ENCODE peak calls at places on chromosomes 13 and 19, in five cellular contexts. V is Peyer's patch, C is endothelial cell of umbilical vein, N is right lobe of liver, S is upper lobe of right lung. U is an unnamed sample. For H3K4me1 and H3K9me3, the result is how much of the 10 kb centered on the place peaks cover.

GRCh38 chr13:79775830-79776229 is 294.9 kb downstream of the NDFIP2 start:
- DNase-seq in V (peak), S (no peak), C (peak), N (no peak), U (peak)

GRCh38 chr13:57638147-57638890 is 6.8 kb downstream of the PCDH17 start:
- DNase-seq in N (no peak), V (no peak), S (no peak), C (no peak), U (no peak)

GRCh38 chr19:15779756-15780476 is 7.5 kb upstream of the OR10H5 start:
- DNase-seq in V (peak), C (no peak), S (no peak), N (peak), U (peak)

GRCh38 chr13:112134150-112135075 is 67.5 kb downstream of the SOX1 start:
- DNase-seq in S (peak), N (no peak), V (no peak), C (no peak), U (no peak)

GRCh38 chr19:3253270-3253669 is 28.8 kb downstream of the CELF5 start:
- DNase-seq in C (no peak), S (no peak), V (no peak), N (no peak), U (no peak)

GRCh38 chr19:2376784-2377519 is 16.9 kb downstream of the TMPRSS9 start:
- DNase-seq in S (no peak), C (no peak), N (no peak), V (no peak), U (no peak)

GRCh38 chr13:46622013-46622917 is 69.3 kb downstream of the LRCH1 start:
- DNase-seq in N (no peak), V (no peak), C (no peak), S (no peak), U (no peak)

GRCh38 chr13:49295231-49295630 is 47.5 kb downstream of the CDADC1 start:
- DNase-seq in C (no peak), S (no peak), N (no peak), V (no peak), U (no peak)

GRCh38 chr13:114148521-114148855 is 16.1 kb upstream of the RASA3 start:
- DNase-seq in C (no peak), S (peak), V (peak), N (peak), U (no peak)

GRCh38 chr13:39656325-39656677 is 839 bp downstream of the COG6 start:
- DNase-seq in N (no peak), S (no peak), V (no peak), C (no peak), U (no peak)

GRCh38 chr13:80469841-80470378 is 129.0 kb upstream of the SPRY2 start:
- DNase-seq in V (peak), N (no peak), C (peak), S (no peak), U (peak)

GRCh38 chr19:8552810-8553209 is 24.4 kb downstream of the MYO1F start:
- DNase-seq in C (no peak), S (no peak), N (no peak), V (no peak), U (no peak)

GRCh38 chr13:98549728-98550317 is 27.1 kb downstream of the STK24 start:
- DNase-seq in S (no peak), C (no peak), N (no peak), V (peak), U (no peak)

GRCh38 chr13:106087201-106087600 is 448.3 kb downstream of the EFNB2 start:
- DNase-seq in N (no peak), S (no peak), C (no peak), V (peak), U (no peak)

GRCh38 chr19:33610588-33610987 is 11.2 kb upstream of the CHST8 start:
- DNase-seq in S (no peak), V (no peak), N (no peak), C (no peak), U (no peak)

GRCh38 chr13:21673592-21674270 is 2.9 kb downstream of the FGF9 start:
- DNase-seq in V (peak), N (peak), S (peak), C (peak), U (no peak)

GRCh38 chr19:52786078-52786463 is 520 bp downstream of the ZNF600 start:
- DNase-seq in C (peak), V (peak), N (peak), S (peak), U (peak)

GRCh38 chr13:50850445-50850844 is 7.0 kb upstream of the DLEU7 start:
- DNase-seq in N (no peak), V (no peak), C (no peak), S (no peak), U (no peak)

GRCh38 chr13:20565120-20565736 is 1.7 kb upstream of the IFT88 start:
- DNase-seq in V (no peak), S (no peak), N (no peak), C (peak), U (peak)

GRCh38 chr19:50819636-50820035 is 4.0 kb downstream of the KLK1 start:
- DNase-seq in C (no peak), S (no peak), V (no peak), N (no peak), U (no peak)

GRCh38 chr19:29404015-29404414 is 121.8 kb upstream of the VSTM2B start:
- DNase-seq in V (no peak), C (no peak), S (no peak), N (no peak), U (no peak)

GRCh38 chr13:110294146-110294545 is 12.8 kb downstream of the COL4A1 start:
- DNase-seq in V (peak), S (no peak), N (no peak), C (no peak), U (no peak)

GRCh38 chr13:49711218-49711863 is 20.1 kb upstream of the EBPL start:
- DNase-seq in C (peak), N (no peak), S (no peak), V (no peak), U (no peak)

GRCh38 chr19:676343-677105 is at the start of gene FSTL3:
- DNase-seq in S (no peak), N (no peak), V (no peak), C (no peak), U (peak)

GRCh38 chr13:39952244-39953233 is 297.1 kb downstream of the COG6 start:
- DNase-seq in N (no peak), S (no peak), C (peak), V (no peak), U (no peak)

GRCh38 chr13:72648513-72649065 is 78.8 kb downstream of the MZT1 start:
- DNase-seq in S (no peak), C (no peak), V (no peak), N (no peak), U (no peak)

GRCh38 chr19:48393196-48393558 is 291 bp upstream of the GRIN2D start:
- DNase-seq in V (no peak), N (no peak), S (no peak), C (no peak), U (no peak)

GRCh38 chr19:29389495-29389894 is 136.3 kb upstream of the VSTM2B start:
- DNase-seq in V (no peak), C (no peak), S (no peak), N (no peak), U (no peak)

GRCh38 chr19:1147934-1148549 is 26.0 kb downstream of the SBNO2 start:
- DNase-seq in S (no peak), C (no peak), V (no peak), N (no peak), U (no peak)

GRCh38 chr19:44889830-44890365 is 1.2 kb upstream of the TOMM40 start:
- DNase-seq in N (no peak), V (no peak), S (no peak), C (no peak), U (no peak)

GRCh38 chr13:99992912-99993311 is 11.3 kb downstream of the ZIC2 start:
- DNase-seq in V (no peak), N (no peak), S (no peak), C (no peak), U (peak)

GRCh38 chr13:29624997-29625396 is 29.5 kb upstream of the SLC7A1 start:
- DNase-seq in C (no peak), S (no peak), V (no peak), N (no peak), U (no peak)

GRCh38 chr19:7351861-7352260 is 3.1 kb downstream of the ARHGEF18 start:
- DNase-seq in N (no peak), V (no peak), S (no peak), C (no peak), U (no peak)
- H3K4me1 ChIP-seq in N (under half), V (under half), S (under half), C (under half), U (under half)

GRCh38 chr19:12886943-12887747 is at the start of gene KLF1:
- DNase-seq in V (no peak), S (no peak), C (no peak), N (no peak), U (no peak)
- H3K27ac ChIP-seq in V (peak), S (no peak), C (no peak), N (no peak), U (no peak)

DNA sequence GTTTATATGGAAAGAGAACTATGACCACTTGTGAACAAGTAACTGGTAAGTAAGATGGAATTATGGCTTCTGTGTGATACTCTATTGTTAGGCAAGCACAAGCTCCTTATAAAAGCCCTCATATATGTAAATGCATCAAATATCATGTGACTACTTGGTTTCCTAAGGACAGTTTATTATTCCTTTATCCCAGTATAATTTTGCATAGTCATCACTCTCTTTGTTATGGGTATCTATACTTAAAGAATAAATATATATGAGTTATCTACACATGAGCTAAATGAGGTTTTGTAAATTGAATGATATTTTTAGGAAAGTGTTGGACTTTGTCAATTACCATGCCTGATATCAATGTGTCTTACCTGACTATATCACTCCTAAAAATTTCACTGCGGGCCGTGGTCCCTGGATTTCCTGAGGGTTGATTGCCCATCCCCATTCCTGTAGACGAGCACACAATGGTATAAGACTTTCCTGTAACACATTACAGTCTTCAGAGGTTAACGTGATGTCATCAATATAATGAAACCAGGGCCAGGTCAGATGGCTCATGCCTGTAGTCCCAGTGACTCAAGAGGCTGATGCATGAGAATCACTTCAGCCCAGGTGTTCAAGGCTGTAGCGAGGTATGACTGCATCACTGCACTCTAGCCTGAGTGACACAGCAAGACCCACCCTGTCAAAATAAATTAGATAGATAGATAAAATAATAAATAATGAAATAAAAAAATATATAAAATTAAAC is 20.7 kb downstream of the ZNF844 start:
- DNase-seq in S (no peak), V (no peak), N (no peak), C (no peak), U (no peak)
- H3K9me3 ChIP-seq in S (under half), V (under half), N (under half), C (under half), U (under half)

DNA sequence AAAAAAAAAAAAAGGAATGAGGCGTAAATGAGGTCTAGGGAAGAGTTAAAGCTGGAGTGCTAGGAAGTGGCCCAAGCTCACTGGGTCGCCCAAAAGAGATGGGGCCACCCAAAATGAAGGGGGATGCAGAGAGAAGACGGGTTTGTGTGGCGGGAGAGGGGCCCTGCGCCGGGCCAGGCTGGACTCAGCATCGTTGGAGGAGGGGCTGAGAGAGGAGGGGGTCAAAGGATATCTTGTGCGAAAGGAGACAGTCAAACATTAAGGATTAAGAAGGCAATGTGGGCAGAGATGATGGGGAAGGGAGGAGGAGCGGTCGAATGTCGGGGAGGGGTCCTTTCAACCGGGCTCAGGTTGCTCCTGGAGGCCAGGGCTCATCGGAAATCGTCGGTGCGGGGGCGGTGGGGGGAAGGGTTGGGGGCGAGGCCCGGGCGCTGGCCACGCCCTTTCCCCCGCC is 825 bp upstream of the CARM1 start:
- DNase-seq in N (no peak), C (no peak), S (no peak), V (no peak), U (no peak)
- H3K4me1 ChIP-seq in N (under half), C (under half), S (under half), V (under half), U (under half)

DNA sequence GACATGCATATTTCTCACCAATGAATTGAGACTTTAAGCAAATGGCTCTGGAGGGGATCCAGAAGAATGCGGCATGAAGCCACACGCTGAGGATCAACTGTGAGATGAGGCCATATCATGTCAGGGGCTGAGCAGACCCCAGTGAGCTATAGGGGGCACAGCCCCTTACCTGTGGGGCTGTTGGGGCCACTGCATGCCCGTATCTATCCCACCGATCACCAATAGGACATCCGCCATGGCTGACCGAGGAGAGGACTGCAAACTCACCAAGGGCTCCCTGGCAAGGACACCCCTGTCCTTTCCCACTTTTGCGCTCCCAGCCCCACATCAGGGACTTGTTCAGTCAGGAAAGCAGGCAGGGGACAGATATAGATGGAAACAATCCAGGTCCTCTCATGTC is 78.0 kb downstream of the SERP2 start:
- DNase-seq in S (no peak), C (no peak), N (no peak), V (no peak), U (no peak)
- H3K27ac ChIP-seq in S (no peak), C (no peak), N (no peak), V (no peak), U (peak)